ENCODE peak calls at places on chromosomes 4 and X, in five cellular contexts. P is activated naive CD8-positive, alpha-beta T cell treated with anti-CD3 and anti-CD28 coated beads, Interleukin-2, amount 50 U/mL, for 24 hours; J is omental fat pad; T is activated CD8-positive, alpha-beta memory T cell treated with anti-CD3 and anti-CD28 coated beads, Interleukin-2, amount 10 ng/mL, durations not matched to agents 7 days and 5 days; D is HCT116. Z is an unnamed sample.

GRCh38 chrX:49884290-49884862 is 5.1 kb downstream of the USP27X start:
- ATAC-seq in J (no peak), P (peak), T (peak), D (peak), Z (no peak)

GRCh38 chr4:78610546-78611214 is 59.1 kb downstream of the ANXA3 start:
- ATAC-seq in D (no peak), P (no peak), J (no peak), T (peak), Z (no peak)

GRCh38 chr4:164753873-164754488 is at the start of gene SMIM31:
- ATAC-seq in D (no peak), T (no peak), J (no peak), P (no peak), Z (no peak)

GRCh38 chr4:6763330-6763851 is 19.1 kb upstream of the KIAA0232 start:
- ATAC-seq in T (no peak), D (peak), J (no peak), P (no peak), Z (no peak)

GRCh38 chr4:174256277-174256713 is 27.2 kb downstream of the FBXO8 start:
- ATAC-seq in T (no peak), J (peak), P (no peak), D (no peak), Z (no peak)

GRCh38 chrX:21666679-21667078 is 8.5 kb upstream of the KLHL34 start:
- ATAC-seq in D (no peak), T (no peak), J (no peak), P (no peak), Z (no peak)

GRCh38 chr4:128574706-128575105 is 234.8 kb upstream of the JADE1 start:
- ATAC-seq in D (peak), T (peak), J (no peak), P (peak), Z (no peak)

GRCh38 chrX:39808471-39808917 is 289.3 kb downstream of the BCOR start:
- ATAC-seq in J (no peak), D (no peak), T (no peak), P (no peak), Z (peak)

GRCh38 chrX:41705042-41705441 is 16.3 kb downstream of the GPR34 start:
- ATAC-seq in T (no peak), D (no peak), P (no peak), J (no peak), Z (no peak)

GRCh38 chrX:31471229-31471628 is 399.4 kb upstream of the FTHL17 start:
- ATAC-seq in J (no peak), T (no peak), P (no peak), D (no peak), Z (no peak)

GRCh38 chr4:116150152-116150551 is 935.2 kb downstream of the TRAM1L1 start:
- ATAC-seq in P (no peak), D (no peak), J (no peak), T (no peak), Z (no peak)

GRCh38 chrX:103211012-103211715 is 3.7 kb upstream of the BEX4 start:
- ATAC-seq in D (peak), T (no peak), J (peak), P (no peak), Z (no peak)

GRCh38 chrX:24506082-24506481 is 41.0 kb downstream of the PDK3 start:
- ATAC-seq in P (peak), D (peak), J (no peak), T (peak), Z (no peak)

GRCh38 chr4:146124023-146124680 is 51.4 kb upstream of the LSM6 start:
- ATAC-seq in J (no peak), P (peak), T (no peak), D (peak), Z (no peak)

GRCh38 chr4:147594107-147594506 is 23.1 kb upstream of the TMEM184C start:
- ATAC-seq in D (no peak), J (no peak), P (no peak), T (no peak), Z (no peak)

GRCh38 chr4:56863441-56864129 is 42.1 kb upstream of the SPINK2 start:
- ATAC-seq in P (peak), D (no peak), T (peak), J (no peak), Z (no peak)

GRCh38 chrX:848366-848765 is 217.8 kb downstream of the SHOX start:
- ATAC-seq in T (no peak), P (no peak), J (no peak), D (no peak), Z (no peak)

GRCh38 chrX:118751950-118752783 is 24.8 kb downstream of the IL13RA1 start:
- ATAC-seq in D (no peak), J (no peak), T (no peak), P (no peak), Z (no peak)

GRCh38 chr4:150256841-150257273 is 178.6 kb downstream of the DCLK2 start:
- ATAC-seq in T (no peak), P (no peak), D (no peak), J (no peak), Z (no peak)

GRCh38 chr4:70178075-70178660 is 17.4 kb upstream of the ODAM start:
- ATAC-seq in P (no peak), J (no peak), T (no peak), D (no peak), Z (no peak)

GRCh38 chrX:18873189-18873791 is 110.6 kb downstream of the PHKA2 start:
- ATAC-seq in P (peak), D (peak), T (peak), J (no peak), Z (peak)

GRCh38 chr4:126375462-126376054 is 1060.8 kb downstream of the FAT4 start:
- ATAC-seq in D (no peak), P (no peak), T (no peak), J (no peak), Z (no peak)

GRCh38 chr4:53055274-53055673 is 193.2 kb downstream of the RASL11B start:
- ATAC-seq in P (no peak), J (no peak), T (no peak), D (no peak), Z (no peak)

GRCh38 chrX:23953908-23954269 is 46.1 kb downstream of the CXorf58 start:
- ATAC-seq in J (no peak), T (no peak), D (no peak), P (no peak), Z (no peak)

GRCh38 chr4:141027421-141027820 is 105.8 kb downstream of the RNF150 start:
- ATAC-seq in J (no peak), P (no peak), T (no peak), D (no peak), Z (peak)

GRCh38 chrX:103210056-103210455 is 4.9 kb upstream of the BEX4 start:
- ATAC-seq in D (no peak), P (no peak), J (no peak), T (no peak), Z (no peak)